ENCODE peak calls at places on chromosome 22, in eight cellular contexts. One of them, this sample, is unnamed.

GRCh38 chr22:39800790-39801540 is 92.6 kb downstream of the ENTHD1 start:
- DNase-seq in Calu3: no peak
- DNase-seq in GM18507: no peak
- DNase-seq in naive thymus-derived CD4-positive, alpha-beta T cell: no peak
- DNase-seq in hepatocyte: peak
- DNase-seq in head of caudate nucleus: no peak
- DNase-seq in kidney: no peak
- DNase-seq in spleen: no peak
- DNase-seq in this sample: no peak

GRCh38 chr22:21977814-21978213 is 4.8 kb downstream of the TOP3B start:
- DNase-seq in naive thymus-derived CD4-positive, alpha-beta T cell: no peak
- DNase-seq in kidney: peak
- DNase-seq in hepatocyte: no peak
- DNase-seq in Calu3: no peak
- DNase-seq in head of caudate nucleus: no peak
- DNase-seq in GM18507: no peak
- DNase-seq in spleen: peak
- DNase-seq in this sample: no peak

GRCh38 chr22:19037282-19038163 is 84.7 kb downstream of the DGCR2 start:
- DNase-seq in GM18507: no peak
- DNase-seq in hepatocyte: no peak
- DNase-seq in head of caudate nucleus: no peak
- DNase-seq in kidney: peak
- DNase-seq in spleen: no peak
- DNase-seq in naive thymus-derived CD4-positive, alpha-beta T cell: no peak
- DNase-seq in Calu3: no peak
- DNase-seq in this sample: no peak

GRCh38 chr22:35328472-35328885 is 28.8 kb downstream of the TOM1 start:
- DNase-seq in kidney: peak
- DNase-seq in naive thymus-derived CD4-positive, alpha-beta T cell: no peak
- DNase-seq in head of caudate nucleus: no peak
- DNase-seq in GM18507: no peak
- DNase-seq in spleen: peak
- DNase-seq in Calu3: no peak
- DNase-seq in hepatocyte: peak
- DNase-seq in this sample: no peak

GRCh38 chr22:29245626-29246385 is 22.0 kb downstream of the RHBDD3 start:
- DNase-seq in spleen: peak
- DNase-seq in GM18507: peak
- DNase-seq in hepatocyte: peak
- DNase-seq in Calu3: peak
- DNase-seq in kidney: peak
- DNase-seq in naive thymus-derived CD4-positive, alpha-beta T cell: peak
- DNase-seq in head of caudate nucleus: peak
- DNase-seq in this sample: peak

GRCh38 chr22:25365491-25366261 is 146.2 kb downstream of the CRYBB2 start:
- DNase-seq in hepatocyte: no peak
- DNase-seq in spleen: peak
- DNase-seq in head of caudate nucleus: no peak
- DNase-seq in GM18507: no peak
- DNase-seq in kidney: peak
- DNase-seq in Calu3: no peak
- DNase-seq in naive thymus-derived CD4-positive, alpha-beta T cell: no peak
- DNase-seq in this sample: no peak

GRCh38 chr22:30643055-30643875 is 7.7 kb downstream of the SLC35E4 start:
- DNase-seq in head of caudate nucleus: peak
- DNase-seq in naive thymus-derived CD4-positive, alpha-beta T cell: no peak
- DNase-seq in Calu3: no peak
- DNase-seq in spleen: no peak
- DNase-seq in kidney: peak
- DNase-seq in GM18507: no peak
- DNase-seq in hepatocyte: no peak
- DNase-seq in this sample: no peak

GRCh38 chr22:27252282-27253049 is 549.1 kb downstream of the MN1 start:
- DNase-seq in naive thymus-derived CD4-positive, alpha-beta T cell: no peak
- DNase-seq in spleen: no peak
- DNase-seq in kidney: no peak
- DNase-seq in GM18507: no peak
- DNase-seq in head of caudate nucleus: no peak
- DNase-seq in Calu3: peak
- DNase-seq in hepatocyte: peak
- DNase-seq in this sample: no peak

GRCh38 chr22:47162865-47163264 is 400.4 kb downstream of the TBC1D22A start:
- DNase-seq in spleen: peak
- DNase-seq in GM18507: no peak
- DNase-seq in kidney: peak
- DNase-seq in Calu3: no peak
- DNase-seq in hepatocyte: no peak
- DNase-seq in head of caudate nucleus: no peak
- DNase-seq in naive thymus-derived CD4-positive, alpha-beta T cell: no peak
- DNase-seq in this sample: no peak

GRCh38 chr22:25448435-25449051 is 115.9 kb upstream of the GRK3 start:
- DNase-seq in kidney: no peak
- DNase-seq in head of caudate nucleus: no peak
- DNase-seq in GM18507: no peak
- DNase-seq in naive thymus-derived CD4-positive, alpha-beta T cell: peak
- DNase-seq in hepatocyte: peak
- DNase-seq in spleen: no peak
- DNase-seq in Calu3: peak
- DNase-seq in this sample: no peak

GRCh38 chr22:45552017-45552411 is 49.3 kb downstream of the FBLN1 start:
- DNase-seq in Calu3: no peak
- DNase-seq in hepatocyte: no peak
- DNase-seq in head of caudate nucleus: no peak
- DNase-seq in spleen: no peak
- DNase-seq in GM18507: no peak
- DNase-seq in kidney: peak
- DNase-seq in naive thymus-derived CD4-positive, alpha-beta T cell: no peak
- DNase-seq in this sample: no peak

GRCh38 chr22:20425821-20426615 is 11.6 kb downstream of the SCARF2 start:
- DNase-seq in head of caudate nucleus: no peak
- DNase-seq in kidney: peak
- DNase-seq in hepatocyte: no peak
- DNase-seq in Calu3: no peak
- DNase-seq in spleen: peak
- DNase-seq in GM18507: no peak
- DNase-seq in naive thymus-derived CD4-positive, alpha-beta T cell: no peak
- DNase-seq in this sample: no peak

GRCh38 chr22:47739616-47740015 is 977.2 kb downstream of the TBC1D22A start:
- DNase-seq in hepatocyte: no peak
- DNase-seq in head of caudate nucleus: no peak
- DNase-seq in spleen: no peak
- DNase-seq in naive thymus-derived CD4-positive, alpha-beta T cell: no peak
- DNase-seq in GM18507: no peak
- DNase-seq in Calu3: no peak
- DNase-seq in kidney: peak
- DNase-seq in this sample: no peak

GRCh38 chr22:27045103-27045940 is 387.9 kb downstream of the MIAT start:
- DNase-seq in head of caudate nucleus: no peak
- DNase-seq in hepatocyte: peak
- DNase-seq in GM18507: no peak
- DNase-seq in spleen: no peak
- DNase-seq in naive thymus-derived CD4-positive, alpha-beta T cell: no peak
- DNase-seq in kidney: no peak
- DNase-seq in Calu3: peak
- DNase-seq in this sample: no peak

GRCh38 chr22:38925571-38926041 is 31.8 kb upstream of the APOBEC3A start:
- DNase-seq in hepatocyte: no peak
- DNase-seq in naive thymus-derived CD4-positive, alpha-beta T cell: no peak
- DNase-seq in Calu3: no peak
- DNase-seq in kidney: no peak
- DNase-seq in spleen: no peak
- DNase-seq in head of caudate nucleus: no peak
- DNase-seq in GM18507: no peak
- DNase-seq in this sample: no peak

GRCh38 chr22:41175546-41175945 is 29.6 kb upstream of the L3MBTL2 start:
- DNase-seq in kidney: no peak
- DNase-seq in Calu3: no peak
- DNase-seq in hepatocyte: no peak
- DNase-seq in head of caudate nucleus: no peak
- DNase-seq in naive thymus-derived CD4-positive, alpha-beta T cell: no peak
- DNase-seq in spleen: no peak
- DNase-seq in GM18507: no peak
- DNase-seq in this sample: no peak

GRCh38 chr22:42930810-42931420 is 73.8 kb upstream of the ARFGAP3 start:
- DNase-seq in GM18507: no peak
- DNase-seq in Calu3: peak
- DNase-seq in naive thymus-derived CD4-positive, alpha-beta T cell: no peak
- DNase-seq in kidney: no peak
- DNase-seq in spleen: peak
- DNase-seq in head of caudate nucleus: no peak
- DNase-seq in hepatocyte: no peak
- DNase-seq in this sample: no peak

GRCh38 chr22:50105529-50106100 is 15.8 kb downstream of the MOV10L1 start:
- DNase-seq in hepatocyte: no peak
- DNase-seq in head of caudate nucleus: no peak
- DNase-seq in Calu3: no peak
- DNase-seq in naive thymus-derived CD4-positive, alpha-beta T cell: no peak
- DNase-seq in GM18507: no peak
- DNase-seq in kidney: no peak
- DNase-seq in spleen: no peak
- DNase-seq in this sample: no peak

GRCh38 chr22:29932121-29932520 is 49.1 kb downstream of the MTMR3 start:
- DNase-seq in hepatocyte: no peak
- DNase-seq in GM18507: no peak
- DNase-seq in Calu3: no peak
- DNase-seq in head of caudate nucleus: no peak
- DNase-seq in spleen: no peak
- DNase-seq in kidney: no peak
- DNase-seq in naive thymus-derived CD4-positive, alpha-beta T cell: no peak
- DNase-seq in this sample: no peak

GRCh38 chr22:37894939-37895670 is 11.0 kb upstream of the MICALL1 start:
- DNase-seq in spleen: no peak
- DNase-seq in Calu3: peak
- DNase-seq in hepatocyte: peak
- DNase-seq in kidney: no peak
- DNase-seq in naive thymus-derived CD4-positive, alpha-beta T cell: no peak
- DNase-seq in GM18507: no peak
- DNase-seq in head of caudate nucleus: no peak
- DNase-seq in this sample: no peak

GRCh38 chr22:50218996-50219727 is 18.4 kb downstream of the SELENOO start:
- DNase-seq in head of caudate nucleus: no peak
- DNase-seq in spleen: no peak
- DNase-seq in Calu3: no peak
- DNase-seq in naive thymus-derived CD4-positive, alpha-beta T cell: no peak
- DNase-seq in kidney: peak
- DNase-seq in GM18507: no peak
- DNase-seq in hepatocyte: peak
- DNase-seq in this sample: no peak

GRCh38 chr22:32123657-32124056 is 35.4 kb downstream of the C22orf42 start:
- DNase-seq in kidney: no peak
- DNase-seq in naive thymus-derived CD4-positive, alpha-beta T cell: no peak
- DNase-seq in hepatocyte: no peak
- DNase-seq in Calu3: peak
- DNase-seq in spleen: no peak
- DNase-seq in head of caudate nucleus: no peak
- DNase-seq in GM18507: no peak
- DNase-seq in this sample: no peak